ENCODE peak calls at places on chromosomes 3 and 15, in five cellular contexts. One of them, this sample, is unnamed.

GRCh38 chr3:30770387-30770786 is 124.1 kb downstream of the GADL1 start:
- DNase-seq in GM12865: no peak
- DNase-seq in retina: no peak
- DNase-seq in NCI-H146: no peak
- DNase-seq in NCI-H226: peak
- DNase-seq in this sample: peak

GRCh38 chr3:142977399-142977728 is 13.9 kb upstream of the PAQR9 start:
- DNase-seq in GM12865: no peak
- DNase-seq in retina: no peak
- DNase-seq in NCI-H146: no peak
- DNase-seq in NCI-H226: peak
- DNase-seq in this sample: no peak

GRCh38 chr3:111200027-111200426 is 128.4 kb downstream of the NECTIN3 start:
- DNase-seq in GM12865: no peak
- DNase-seq in retina: no peak
- DNase-seq in NCI-H146: no peak
- DNase-seq in NCI-H226: no peak
- DNase-seq in this sample: no peak

GRCh38 chr3:171480526-171480925 is 20.3 kb upstream of the TNIK start:
- DNase-seq in GM12865: peak
- DNase-seq in retina: no peak
- DNase-seq in NCI-H146: no peak
- DNase-seq in NCI-H226: peak
- DNase-seq in this sample: no peak

GRCh38 chr3:127959041-127959440 is 44.0 kb downstream of the KBTBD12 start:
- DNase-seq in GM12865: no peak
- DNase-seq in retina: no peak
- DNase-seq in NCI-H146: no peak
- DNase-seq in NCI-H226: no peak
- DNase-seq in this sample: no peak

GRCh38 chr15:72220678-72221077 is 10.3 kb downstream of the PKM start:
- DNase-seq in GM12865: no peak
- DNase-seq in retina: no peak
- DNase-seq in NCI-H146: no peak
- DNase-seq in NCI-H226: no peak
- DNase-seq in this sample: no peak

GRCh38 chr3:66486646-66487045 is 14.2 kb downstream of the LRIG1 start:
- DNase-seq in GM12865: no peak
- DNase-seq in retina: no peak
- DNase-seq in NCI-H146: no peak
- DNase-seq in NCI-H226: no peak
- DNase-seq in this sample: no peak

GRCh38 chr3:143601738-143602480 is 246.4 kb downstream of the SLC9A9 start:
- DNase-seq in GM12865: no peak
- DNase-seq in retina: no peak
- DNase-seq in NCI-H146: no peak
- DNase-seq in NCI-H226: no peak
- DNase-seq in this sample: no peak

GRCh38 chr3:194561306-194561974 is 71.8 kb downstream of the TMEM44 start:
- DNase-seq in GM12865: no peak
- DNase-seq in retina: no peak
- DNase-seq in NCI-H146: no peak
- DNase-seq in NCI-H226: peak
- DNase-seq in this sample: no peak

GRCh38 chr3:58535531-58536500 is 1.2 kb downstream of the ACOX2 start:
- DNase-seq in GM12865: no peak
- DNase-seq in retina: no peak
- DNase-seq in NCI-H146: peak
- DNase-seq in NCI-H226: peak
- DNase-seq in this sample: peak

GRCh38 chr15:49101536-49101935 is 53.9 kb downstream of the COPS2 start:
- DNase-seq in GM12865: no peak
- DNase-seq in retina: no peak
- DNase-seq in NCI-H146: no peak
- DNase-seq in NCI-H226: no peak
- DNase-seq in this sample: no peak

GRCh38 chr3:42229942-42230688 is 35.9 kb downstream of the CCK start:
- DNase-seq in GM12865: peak
- DNase-seq in retina: peak
- DNase-seq in NCI-H146: peak
- DNase-seq in NCI-H226: peak
- DNase-seq in this sample: peak

GRCh38 chr3:48407542-48408099 is 22.3 kb downstream of the PLXNB1 start:
- DNase-seq in GM12865: no peak
- DNase-seq in retina: no peak
- DNase-seq in NCI-H146: no peak
- DNase-seq in NCI-H226: no peak
- DNase-seq in this sample: no peak

GRCh38 chr3:43792904-43793303 is 102.2 kb downstream of the ABHD5 start:
- DNase-seq in GM12865: no peak
- DNase-seq in retina: no peak
- DNase-seq in NCI-H146: no peak
- DNase-seq in NCI-H226: no peak
- DNase-seq in this sample: no peak

GRCh38 chr3:124401841-124402240 is 328.4 kb upstream of the UMPS start:
- DNase-seq in GM12865: no peak
- DNase-seq in retina: no peak
- DNase-seq in NCI-H146: no peak
- DNase-seq in NCI-H226: peak
- DNase-seq in this sample: no peak

GRCh38 chr3:113242091-113242581 is 30.8 kb downstream of the BOC start:
- DNase-seq in GM12865: no peak
- DNase-seq in retina: no peak
- DNase-seq in NCI-H146: no peak
- DNase-seq in NCI-H226: peak
- DNase-seq in this sample: no peak

GRCh38 chr3:16513141-16514020 is at the start of gene RFTN1:
- DNase-seq in GM12865: peak
- DNase-seq in retina: peak
- DNase-seq in NCI-H146: peak
- DNase-seq in NCI-H226: peak
- DNase-seq in this sample: no peak

GRCh38 chr15:68298882-68299381 is 21.4 kb downstream of the FEM1B start:
- DNase-seq in GM12865: peak
- DNase-seq in retina: no peak
- DNase-seq in NCI-H146: no peak
- DNase-seq in NCI-H226: no peak
- DNase-seq in this sample: peak

GRCh38 chr15:92095691-92096090 is 242.2 kb downstream of the SLCO3A1 start:
- DNase-seq in GM12865: peak
- DNase-seq in retina: no peak
- DNase-seq in NCI-H146: no peak
- DNase-seq in NCI-H226: no peak
- DNase-seq in this sample: no peak

GRCh38 chr3:115436767-115437301 is 186.5 kb upstream of the GAP43 start:
- DNase-seq in GM12865: no peak
- DNase-seq in retina: no peak
- DNase-seq in NCI-H146: peak
- DNase-seq in NCI-H226: peak
- DNase-seq in this sample: no peak

GRCh38 chr3:107198522-107199271 is 178.5 kb upstream of the CCDC54 start:
- DNase-seq in GM12865: no peak
- DNase-seq in retina: peak
- DNase-seq in NCI-H146: no peak
- DNase-seq in NCI-H226: no peak
- DNase-seq in this sample: no peak

GRCh38 chr3:146382386-146382785 is 87.0 kb downstream of the PLSCR2 start:
- DNase-seq in GM12865: no peak
- DNase-seq in retina: no peak
- DNase-seq in NCI-H146: no peak
- DNase-seq in NCI-H226: peak
- DNase-seq in this sample: no peak

GRCh38 chr3:37907371-37907770 is 45.7 kb downstream of the CTDSPL start:
- DNase-seq in GM12865: no peak
- DNase-seq in retina: no peak
- DNase-seq in NCI-H146: no peak
- DNase-seq in NCI-H226: no peak
- DNase-seq in this sample: no peak

GRCh38 chr15:65303687-65304392 is 637 bp upstream of the RNU5B-1 start:
- DNase-seq in GM12865: peak
- DNase-seq in retina: peak
- DNase-seq in NCI-H146: peak
- DNase-seq in NCI-H226: peak
- DNase-seq in this sample: peak

GRCh38 chr3:73415118-73415517 is 209.6 kb downstream of the PDZRN3 start:
- DNase-seq in GM12865: no peak
- DNase-seq in retina: no peak
- DNase-seq in NCI-H146: no peak
- DNase-seq in NCI-H226: no peak
- DNase-seq in this sample: no peak

GRCh38 chr15:61651267-61651666 is 409.0 kb downstream of the VPS13C start:
- DNase-seq in GM12865: no peak
- DNase-seq in retina: no peak
- DNase-seq in NCI-H146: no peak
- DNase-seq in NCI-H226: no peak
- DNase-seq in this sample: no peak

GRCh38 chr3:84980011-84980410 is 21.2 kb downstream of the CADM2 start:
- DNase-seq in GM12865: no peak
- DNase-seq in retina: no peak
- DNase-seq in NCI-H146: no peak
- DNase-seq in NCI-H226: no peak
- DNase-seq in this sample: no peak

GRCh38 chr3:107241217-107241616 is 136.0 kb upstream of the CCDC54 start:
- DNase-seq in GM12865: peak
- DNase-seq in retina: no peak
- DNase-seq in NCI-H146: no peak
- DNase-seq in NCI-H226: no peak
- DNase-seq in this sample: peak

GRCh38 chr3:183845608-183846288 is 20.4 kb upstream of the MAP6D1 start:
- DNase-seq in GM12865: no peak
- DNase-seq in retina: no peak
- DNase-seq in NCI-H146: no peak
- DNase-seq in NCI-H226: peak
- DNase-seq in this sample: no peak

GRCh38 chr15:29822100-29822684 is at the start of gene TJP1:
- DNase-seq in GM12865: no peak
- DNase-seq in retina: peak
- DNase-seq in NCI-H146: peak
- DNase-seq in NCI-H226: peak
- DNase-seq in this sample: peak

GRCh38 chr3:14391033-14391432 is 11.4 kb upstream of the SLC6A6 start:
- DNase-seq in GM12865: no peak
- DNase-seq in retina: no peak
- DNase-seq in NCI-H146: peak
- DNase-seq in NCI-H226: peak
- DNase-seq in this sample: no peak

GRCh38 chr3:123159926-123160635 is 41.7 kb upstream of the SEC22A start:
- DNase-seq in GM12865: no peak
- DNase-seq in retina: no peak
- DNase-seq in NCI-H146: no peak
- DNase-seq in NCI-H226: no peak
- DNase-seq in this sample: no peak

GRCh38 chr15:33913459-33913858 is 54.8 kb upstream of the CHRM5 start:
- DNase-seq in GM12865: no peak
- DNase-seq in retina: no peak
- DNase-seq in NCI-H146: no peak
- DNase-seq in NCI-H226: peak
- DNase-seq in this sample: no peak

GRCh38 chr3:113421082-113421481 is 20.2 kb downstream of the CFAP44 start:
- DNase-seq in GM12865: no peak
- DNase-seq in retina: no peak
- DNase-seq in NCI-H146: no peak
- DNase-seq in NCI-H226: no peak
- DNase-seq in this sample: no peak

GRCh38 chr3:71206821-71207220 is 376.7 kb downstream of the FOXP1 start:
- DNase-seq in GM12865: no peak
- DNase-seq in retina: no peak
- DNase-seq in NCI-H146: peak
- DNase-seq in NCI-H226: no peak
- DNase-seq in this sample: no peak

This sample was measured in LoVo.